ENCODE peak calls at places on chromosomes 7 and 10, in four cellular contexts. One of them, this sample, is unnamed. For H3K9me3, the result is how much of the 10 kb centered on the place peaks cover.

GRCh38 chr7:44391171-44391570 is 65.8 kb upstream of the CAMK2B start:
- DNase-seq in astrocyte: no peak
- DNase-seq in tibial nerve: no peak
- DNase-seq in hepatocyte: no peak
- DNase-seq in this sample: no peak

GRCh38 chr10:47401874-47402645 is 18.0 kb upstream of the ZNF488 start:
- DNase-seq in tibial nerve: no peak
- DNase-seq in hepatocyte: no peak
- DNase-seq in astrocyte: no peak
- DNase-seq in this sample: no peak

GRCh38 chr7:71329030-71329668 is 197.2 kb downstream of the GALNT17 start:
- DNase-seq in tibial nerve: no peak
- DNase-seq in hepatocyte: no peak
- DNase-seq in astrocyte: no peak
- DNase-seq in this sample: no peak

GRCh38 chr10:95655571-95656290 is 780 bp downstream of the ALDH18A1 start:
- DNase-seq in tibial nerve: no peak
- DNase-seq in astrocyte: peak
- DNase-seq in hepatocyte: peak
- DNase-seq in this sample: peak

GRCh38 chr7:46811529-46811928 is 770.4 kb downstream of the TNS3 start:
- DNase-seq in astrocyte: peak
- DNase-seq in tibial nerve: peak
- DNase-seq in hepatocyte: peak
- DNase-seq in this sample: no peak

GRCh38 chr10:4851846-4852245 is 25.8 kb downstream of the AKR1E2 start:
- DNase-seq in hepatocyte: no peak
- DNase-seq in astrocyte: peak
- DNase-seq in tibial nerve: peak
- DNase-seq in this sample: no peak

GRCh38 chr7:23106801-23107713 is 1.5 kb downstream of the KLHL7 start:
- DNase-seq in astrocyte: no peak
- DNase-seq in hepatocyte: peak
- DNase-seq in tibial nerve: no peak
- DNase-seq in this sample: no peak

GRCh38 chr7:45646996-45647411 is 72.8 kb downstream of the ADCY1 start:
- DNase-seq in tibial nerve: no peak
- DNase-seq in astrocyte: no peak
- DNase-seq in hepatocyte: no peak
- DNase-seq in this sample: no peak

GRCh38 chr10:46544989-46545791 is 11.3 kb downstream of the GPRIN2 start:
- DNase-seq in tibial nerve: peak
- DNase-seq in hepatocyte: no peak
- DNase-seq in astrocyte: no peak
- DNase-seq in this sample: peak

GRCh38 chr10:87661861-87662785 is 2.4 kb downstream of the PAPSS2 start:
- DNase-seq in hepatocyte: no peak
- DNase-seq in astrocyte: no peak
- DNase-seq in tibial nerve: no peak
- DNase-seq in this sample: no peak

GRCh38 chr7:147547252-147547897 is 1043.2 kb upstream of the C7orf33 start:
- DNase-seq in astrocyte: no peak
- DNase-seq in tibial nerve: no peak
- DNase-seq in hepatocyte: peak
- DNase-seq in this sample: peak

GRCh38 chr7:25860206-25860881 is 291.7 kb upstream of the NFE2L3 start:
- DNase-seq in hepatocyte: no peak
- DNase-seq in tibial nerve: no peak
- DNase-seq in astrocyte: no peak
- DNase-seq in this sample: peak

GRCh38 chr10:3220853-3221252 is 48.3 kb upstream of the PITRM1 start:
- DNase-seq in astrocyte: peak
- DNase-seq in hepatocyte: no peak
- DNase-seq in tibial nerve: no peak
- DNase-seq in this sample: no peak

GRCh38 chr10:92268763-92269162 is 22.1 kb downstream of the CPEB3 start:
- DNase-seq in hepatocyte: no peak
- DNase-seq in tibial nerve: no peak
- DNase-seq in astrocyte: no peak
- DNase-seq in this sample: no peak

GRCh38 chr7:23276381-23276780 is 22.8 kb upstream of the MALSU1 start:
- DNase-seq in hepatocyte: no peak
- DNase-seq in astrocyte: no peak
- DNase-seq in tibial nerve: no peak
- DNase-seq in this sample: no peak

GRCh38 chr10:78630944-78631838 is 437.6 kb upstream of the ZMIZ1 start:
- DNase-seq in astrocyte: peak
- DNase-seq in tibial nerve: no peak
- DNase-seq in hepatocyte: no peak
- DNase-seq in this sample: no peak

GRCh38 chr7:106561151-106561550 is 99.8 kb downstream of the CCDC71L start:
- DNase-seq in tibial nerve: no peak
- DNase-seq in astrocyte: no peak
- DNase-seq in hepatocyte: no peak
- DNase-seq in this sample: no peak

GRCh38 chr7:76509931-76510877 is at the start of gene UPK3B:
- DNase-seq in tibial nerve: no peak
- DNase-seq in hepatocyte: peak
- DNase-seq in astrocyte: no peak
- DNase-seq in this sample: peak

GRCh38 chr7:77651544-77652162 is 44.6 kb upstream of the RSBN1L start:
- DNase-seq in hepatocyte: peak
- DNase-seq in astrocyte: no peak
- DNase-seq in tibial nerve: no peak
- DNase-seq in this sample: no peak

GRCh38 chr7:101156866-101157589 is 2.8 kb downstream of the AP1S1 start:
- DNase-seq in hepatocyte: no peak
- DNase-seq in tibial nerve: no peak
- DNase-seq in astrocyte: no peak
- DNase-seq in this sample: peak

GRCh38 chr7:10875081-10875480 is 98.6 kb upstream of the PHF14 start:
- DNase-seq in tibial nerve: no peak
- DNase-seq in hepatocyte: no peak
- DNase-seq in astrocyte: no peak
- DNase-seq in this sample: no peak

GRCh38 chr10:63825111-63825510 is 303.9 kb downstream of the REEP3 start:
- DNase-seq in tibial nerve: no peak
- DNase-seq in astrocyte: peak
- DNase-seq in hepatocyte: no peak
- DNase-seq in this sample: no peak

GRCh38 chr10:69645296-69645665 is 15.2 kb downstream of the FAM241B start:
- DNase-seq in hepatocyte: no peak
- DNase-seq in tibial nerve: no peak
- DNase-seq in astrocyte: no peak
- DNase-seq in this sample: no peak

GRCh38 chr10:480498-480927 is 209.0 kb downstream of the DIP2C start:
- DNase-seq in tibial nerve: no peak
- DNase-seq in astrocyte: no peak
- DNase-seq in hepatocyte: no peak
- DNase-seq in this sample: no peak

GRCh38 chr10:49625411-49625810 is 11.6 kb downstream of the CHAT start:
- DNase-seq in hepatocyte: no peak
- DNase-seq in astrocyte: no peak
- DNase-seq in tibial nerve: no peak
- DNase-seq in this sample: no peak

GRCh38 chr7:102439963-102440795 is 6.8 kb downstream of the ORAI2 start:
- DNase-seq in tibial nerve: no peak
- DNase-seq in hepatocyte: peak
- DNase-seq in astrocyte: peak
- DNase-seq in this sample: no peak

GRCh38 chr10:124511205-124512039 is 49.8 kb downstream of the LHPP start:
- DNase-seq in tibial nerve: no peak
- DNase-seq in hepatocyte: no peak
- DNase-seq in astrocyte: no peak
- DNase-seq in this sample: peak

GRCh38 chr7:139682136-139683013 is 95.4 kb downstream of the HIPK2 start:
- DNase-seq in tibial nerve: no peak
- DNase-seq in hepatocyte: no peak
- DNase-seq in astrocyte: peak
- DNase-seq in this sample: no peak

GRCh38 chr10:44385726-44386438 is 985 bp upstream of the CXCL12 start:
- DNase-seq in hepatocyte: no peak
- DNase-seq in astrocyte: no peak
- DNase-seq in tibial nerve: peak
- DNase-seq in this sample: no peak

GRCh38 chr10:124453965-124454610 is 4.3 kb upstream of the NKX1-2 start:
- DNase-seq in astrocyte: no peak
- DNase-seq in tibial nerve: no peak
- DNase-seq in hepatocyte: no peak
- DNase-seq in this sample: no peak

GRCh38 chr7:157822688-157823031 is 485.9 kb downstream of the DNAJB6 start:
- DNase-seq in astrocyte: no peak
- DNase-seq in hepatocyte: no peak
- DNase-seq in tibial nerve: no peak
- DNase-seq in this sample: no peak

GRCh38 chr7:157818701-157819516 is 482.1 kb downstream of the DNAJB6 start:
- DNase-seq in astrocyte: no peak
- DNase-seq in tibial nerve: no peak
- DNase-seq in hepatocyte: no peak
- DNase-seq in this sample: no peak

GRCh38 chr7:157821959-157822687 is 485.3 kb downstream of the DNAJB6 start:
- DNase-seq in tibial nerve: no peak
- DNase-seq in astrocyte: no peak
- DNase-seq in hepatocyte: no peak
- DNase-seq in this sample: no peak

GRCh38 chr7:157819517-157819807 is 482.7 kb downstream of the DNAJB6 start:
- DNase-seq in hepatocyte: no peak
- DNase-seq in astrocyte: no peak
- DNase-seq in tibial nerve: no peak
- DNase-seq in this sample: no peak

DNA sequence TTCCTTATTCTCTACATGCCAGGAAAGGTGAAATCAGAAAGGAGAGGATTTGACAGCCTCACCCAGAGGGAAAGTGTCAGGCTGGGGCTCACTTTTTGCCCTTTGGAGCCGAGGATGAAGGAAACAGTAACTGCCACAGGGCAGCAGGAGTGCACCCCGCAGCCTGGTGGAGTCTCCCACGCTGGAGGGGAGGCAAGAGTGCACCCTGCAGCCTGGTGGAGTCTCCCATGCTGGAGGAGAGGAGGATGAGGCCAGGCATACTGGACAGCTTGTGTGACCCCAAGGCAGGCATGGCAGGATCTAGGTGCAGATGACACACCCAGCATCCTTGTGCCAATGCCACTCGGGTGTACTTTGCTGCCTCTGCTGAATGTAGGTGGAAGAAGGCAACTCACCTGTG is 484.0 kb downstream of the DNAJB6 start:
- DNase-seq in hepatocyte: no peak
- DNase-seq in astrocyte: no peak
- DNase-seq in tibial nerve: no peak
- DNase-seq in this sample: no peak
- H3K9me3 ChIP-seq in hepatocyte: under half
- H3K9me3 ChIP-seq in astrocyte: under half
- H3K9me3 ChIP-seq in tibial nerve: under half
- H3K9me3 ChIP-seq in this sample: under half

DNA sequence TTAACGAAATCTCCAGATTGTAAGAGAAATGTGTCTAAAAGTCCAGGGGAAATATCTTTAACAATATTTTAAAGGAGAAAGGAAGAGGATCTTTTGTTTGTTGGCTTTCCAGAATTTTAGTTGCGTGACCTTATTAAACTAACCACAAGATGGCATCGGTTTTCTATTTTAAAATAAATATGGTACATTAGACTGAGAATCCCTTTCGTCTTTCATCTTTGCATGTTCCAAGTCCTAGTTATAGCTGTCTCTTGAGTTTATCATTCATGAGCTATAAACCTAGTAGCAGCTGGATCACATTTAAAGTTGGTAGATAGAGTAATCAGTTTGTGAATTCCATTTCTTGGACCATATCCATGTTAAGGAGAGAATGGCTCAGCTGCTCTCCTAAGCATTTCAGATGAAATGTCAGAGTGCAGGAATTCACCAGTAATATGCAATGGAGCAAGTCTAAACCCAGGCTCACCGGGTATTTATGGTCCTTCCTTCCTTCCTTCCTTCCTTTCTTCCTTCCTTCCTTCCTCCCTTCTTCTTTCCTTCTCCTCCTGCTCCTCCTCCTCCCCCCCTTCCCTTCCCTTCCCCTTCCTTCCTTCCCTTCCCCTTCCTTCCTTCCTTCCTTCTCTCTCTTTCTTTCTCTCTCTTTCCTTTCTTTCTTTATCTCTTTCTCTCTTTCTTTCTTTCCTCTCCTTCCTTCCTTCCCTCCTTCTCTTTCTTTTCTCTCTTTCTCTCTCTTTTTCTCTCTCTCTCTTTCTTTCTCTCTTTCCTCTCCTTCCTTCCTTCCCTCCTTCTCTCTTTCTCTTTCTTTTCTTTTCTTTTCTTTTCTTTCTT is 57.8 kb upstream of the RAB18 start:
- DNase-seq in hepatocyte: peak
- DNase-seq in astrocyte: peak
- DNase-seq in tibial nerve: no peak
- DNase-seq in this sample: no peak
- TF ChIP-seq CTCF in hepatocyte: peak
- TF ChIP-seq CTCF in astrocyte: peak
- TF ChIP-seq CTCF in tibial nerve: peak
- TF ChIP-seq CTCF in this sample: no peak

GRCh38 chr7:57772126-57772924 is 322.3 kb downstream of the ZNF716 start:
- DNase-seq in tibial nerve: no peak
- DNase-seq in astrocyte: no peak
- DNase-seq in hepatocyte: no peak
- DNase-seq in this sample: no peak
- H3K9me3 ChIP-seq in tibial nerve: under half
- H3K9me3 ChIP-seq in astrocyte: under half
- H3K9me3 ChIP-seq in hepatocyte: under half
- H3K9me3 ChIP-seq in this sample: half or more

DNA sequence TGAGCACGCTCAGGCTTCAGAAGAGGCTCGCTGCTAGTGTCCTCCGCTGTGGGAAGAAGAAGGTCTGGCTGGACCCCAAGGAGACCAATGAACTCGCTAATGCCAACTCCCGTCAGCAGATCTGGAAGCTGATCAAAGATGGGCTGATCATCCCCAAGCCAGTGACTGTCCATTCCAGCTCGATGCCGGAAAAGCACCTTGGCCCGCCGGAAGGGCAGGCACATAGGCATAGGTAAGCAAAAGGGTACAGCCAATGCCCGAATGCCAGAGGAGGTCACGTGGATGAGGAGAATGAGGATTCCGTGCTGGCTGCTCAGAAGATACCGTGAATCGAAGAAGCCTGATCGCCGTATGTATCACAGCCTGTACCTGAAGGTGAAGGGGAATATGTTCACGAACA is 5.7 kb upstream of the PPP2R2D start:
- DNase-seq in astrocyte: no peak
- DNase-seq in hepatocyte: no peak
- DNase-seq in tibial nerve: no peak
- DNase-seq in this sample: no peak
- TF ChIP-seq CTCF in astrocyte: no peak
- TF ChIP-seq CTCF in hepatocyte: no peak
- TF ChIP-seq CTCF in tibial nerve: no peak
- TF ChIP-seq CTCF in this sample: no peak

This sample was measured in mucosa of descending colon.